ENCODE peak calls at places on chromosomes 1 and 21, in seven cellular contexts. D is colonic mucosa; V is stimulated activated effector memory CD8-positive, alpha-beta T cell treated with anti-CD3 and anti-CD28 coated beads, Interleukin-12 subunit alpha, Interleukin-12 subunit beta, amount 100 ng/mL, for 72 hours; W is LoVo; Y is activated T-cell treated with anti-CD3 and anti-CD28 coated beads for 1 hour; R is activated T-helper 1 cell treated with anti-CD3 and anti-CD28 coated beads, Interleukin-2, amount 50 U/mL, for 16 hours; N is activated B cell treated with CpG ODN at 0.5 μM for 24 hours. F is an unnamed sample.
A peak's percentile ranks its signal among the peaks of the same experiment; 100 is the strongest.

GRCh38 chr1:154485106-154485505 is 16.9 kb upstream of the TDRD10 start:
- DNase-seq in V (no peak), N (no peak), R (no peak), D (no peak), Y (no peak), W (no peak), F (no peak)

GRCh38 chr1:51584021-51584420 is 32.9 kb upstream of the OSBPL9 start:
- DNase-seq in Y (no peak), N (no peak), D (no peak), V (no peak), R (no peak), W (no peak), F (no peak)

GRCh38 chr1:192877283-192877886 is 68.5 kb downstream of the RGS2 start:
- DNase-seq in R (no peak), V (no peak), Y (no peak), N (no peak), W (no peak), D (no peak), F (peak; percentile 49)

GRCh38 chr1:221392453-221392852 is 349.4 kb downstream of the DUSP10 start:
- DNase-seq in Y (no peak), W (no peak), V (no peak), N (no peak), D (no peak), R (no peak), F (peak; percentile 30)

GRCh38 chr1:177033628-177034027 is 130.9 kb downstream of the ASTN1 start:
- DNase-seq in Y (no peak), W (no peak), R (no peak), V (no peak), D (no peak), N (no peak), F (no peak)

GRCh38 chr1:22665752-22666151 is 12.7 kb downstream of the C1QB start:
- DNase-seq in D (no peak), Y (no peak), W (no peak), V (no peak), N (no peak), R (no peak), F (no peak)

GRCh38 chr1:226738421-226738994 is 574 bp downstream of the ITPKB start:
- DNase-seq in V (peak; percentile 77), W (peak; percentile 32), Y (peak; percentile 22), R (no peak), D (peak; percentile 37), N (peak; percentile 52), F (no peak)

GRCh38 chr1:38246955-38247952 is 200.7 kb upstream of the POU3F1 start:
- DNase-seq in W (peak; percentile 55), N (no peak), R (no peak), Y (no peak), V (no peak), D (peak; percentile 55), F (no peak)

GRCh38 chr1:210653771-210654170 is 325.1 kb downstream of the HHAT start:
- DNase-seq in Y (no peak), D (no peak), V (no peak), R (no peak), W (no peak), N (no peak), F (peak; percentile 36)

GRCh38 chr1:164748253-164748899 is 189.4 kb downstream of the PBX1 start:
- DNase-seq in R (no peak), V (no peak), Y (no peak), D (no peak), W (no peak), N (no peak), F (peak; percentile 89)

GRCh38 chr1:185244015-185244747 is 72.9 kb downstream of the IVNS1ABP start:
- DNase-seq in W (no peak), N (no peak), R (peak; percentile 24), D (no peak), V (peak; percentile 54), Y (peak; percentile 9), F (peak; percentile 7)

GRCh38 chr1:113802367-113803007 is 9.8 kb downstream of the RSBN1 start:
- DNase-seq in Y (no peak), N (no peak), D (no peak), W (no peak), R (no peak), V (no peak), F (no peak)

GRCh38 chr1:25566730-25567341 is 23.4 kb downstream of the LDLRAP1 start:
- DNase-seq in Y (no peak), V (no peak), W (no peak), R (no peak), N (no peak), D (no peak), F (no peak)

GRCh38 chr1:24725209-24725651 is 20.0 kb upstream of the CLIC4 start:
- DNase-seq in Y (no peak), W (no peak), N (no peak), D (no peak), R (no peak), V (no peak), F (no peak)

GRCh38 chr1:184854456-184855180 is 100.0 kb upstream of the EDEM3 start:
- DNase-seq in W (no peak), V (no peak), R (no peak), D (no peak), Y (no peak), N (no peak), F (peak; percentile 10)

GRCh38 chr1:237042892-237043576 is 1.1 kb downstream of the RYR2 start:
- DNase-seq in R (no peak), V (no peak), N (no peak), D (no peak), W (no peak), Y (no peak), F (no peak)

GRCh38 chr21:41260428-41260827 is 56.2 kb upstream of the FAM3B start:
- DNase-seq in N (no peak), D (no peak), R (no peak), W (no peak), Y (no peak), V (no peak), F (no peak)

GRCh38 chr1:201774224-201774982 is 54.6 kb upstream of the IPO9 start:
- DNase-seq in V (no peak), Y (no peak), D (no peak), N (no peak), R (no peak), W (no peak), F (no peak)

GRCh38 chr1:169572184-169572583 is 14.1 kb downstream of the F5 start:
- DNase-seq in Y (no peak), W (peak; percentile 44), R (no peak), N (no peak), V (no peak), D (no peak), F (no peak)

GRCh38 chr1:27872802-27873665 is 690 bp downstream of the THEMIS2 start:
- DNase-seq in W (no peak), D (no peak), R (no peak), Y (no peak), V (no peak), N (no peak), F (no peak)

F was measured in H4.